ENCODE peak calls at places on chromosomes 11 and 22, in nine cellular contexts. B is IMR-90; Y is H54; F is GM10248; E is NCI-H460; Q is esophagus muscularis mucosa; J is thoracic aorta; K is BE2C; M is stimulated activated CD8-positive, alpha-beta memory T cell treated with anti-CD3 and anti-CD28 coated beads, Interleukin-7, amount 100 ng/mL, for 1 hour. C is an unnamed sample.

GRCh38 chr11:61042961-61043540 is 59.2 kb upstream of the CD5 start:
- DNase-seq in Y (no peak), Q (no peak), J (no peak), E (no peak), F (no peak), B (no peak), K (no peak), M (no peak), C (no peak)

GRCh38 chr11:26675233-26675928 is 46.5 kb downstream of the SLC5A12 start:
- DNase-seq in Y (no peak), Q (no peak), M (no peak), E (no peak), J (no peak), B (no peak), F (no peak), K (no peak), C (no peak)

GRCh38 chr11:70503201-70503877 is 105.0 kb downstream of the CTTN start:
- DNase-seq in Q (no peak), B (no peak), J (no peak), F (no peak), Y (no peak), E (no peak), K (peak; percentile 14), M (no peak), C (no peak)

GRCh38 chr11:7655253-7656217 is 17.8 kb downstream of the CYB5R2 start:
- DNase-seq in M (no peak), B (no peak), E (no peak), F (no peak), Y (no peak), Q (no peak), J (no peak), K (no peak), C (no peak)

GRCh38 chr11:63763506-63764200 is 4.9 kb downstream of the ZFTA start:
- DNase-seq in F (no peak), J (no peak), Q (no peak), M (no peak), K (no peak), B (no peak), Y (no peak), E (no peak), C (no peak)

GRCh38 chr11:19715373-19715772 is 2.7 kb downstream of the NAV2 start:
- DNase-seq in J (peak; percentile 46), K (no peak), F (no peak), Q (no peak), M (no peak), Y (peak; percentile 63), B (peak; percentile 98), E (no peak), C (no peak)

GRCh38 chr22:48431014-48431413 is 1396.7 kb downstream of the BRD1 start:
- DNase-seq in B (no peak), F (no peak), J (no peak), Y (no peak), E (no peak), M (no peak), Q (no peak), K (no peak), C (no peak)

GRCh38 chr11:19441752-19442553 is 201.2 kb upstream of the E2F8 start:
- DNase-seq in B (peak; percentile 98), K (peak; percentile 66), Q (no peak), J (peak; percentile 13), M (no peak), E (peak; percentile 49), Y (peak; percentile 86), F (peak; percentile 80), C (peak; percentile 31)

GRCh38 chr22:43081968-43082367 is 7.2 kb downstream of the TTLL1 start:
- DNase-seq in B (peak; percentile 19), Y (no peak), J (no peak), E (no peak), F (no peak), Q (no peak), M (no peak), K (no peak), C (no peak)

GRCh38 chr11:71502026-71502425 is 25.0 kb upstream of the KRTAP5-7 start:
- DNase-seq in K (no peak), B (no peak), F (no peak), M (no peak), Y (no peak), J (no peak), Q (no peak), E (no peak), C (no peak)

GRCh38 chr11:111571829-111572501 is 30.3 kb upstream of the SIK2 start:
- DNase-seq in F (no peak), K (no peak), Y (no peak), J (no peak), Q (no peak), B (peak; percentile 33), M (no peak), E (no peak), C (no peak)

GRCh38 chr11:134637091-134638015 is 225.3 kb upstream of the B3GAT1 start:
- DNase-seq in K (no peak), Q (no peak), B (no peak), J (no peak), E (no peak), Y (no peak), M (no peak), F (no peak), C (no peak)

GRCh38 chr11:7555067-7555699 is 41.4 kb downstream of the PPFIBP2 start:
- DNase-seq in Y (no peak), F (no peak), J (no peak), M (no peak), Q (no peak), K (peak; percentile 27), B (no peak), E (no peak), C (peak; percentile 34)

GRCh38 chr11:64419818-64420485 is 61.0 kb downstream of the RPS6KA4 start:
- DNase-seq in E (no peak), J (no peak), Q (no peak), F (no peak), Y (no peak), B (no peak), K (no peak), M (no peak), C (peak; percentile 88)

GRCh38 chr22:49129736-49130135 is 697.9 kb downstream of the BRD1 start:
- DNase-seq in J (no peak), F (no peak), M (no peak), E (no peak), K (no peak), B (no peak), Y (no peak), Q (no peak), C (no peak)

GRCh38 chr11:16890442-16890841 is 123.8 kb downstream of the PLEKHA7 start:
- DNase-seq in Q (no peak), Y (no peak), E (no peak), J (no peak), K (no peak), F (no peak), B (no peak), M (no peak), C (no peak)

GRCh38 chr11:133403900-133404299 is 128.4 kb downstream of the OPCML start:
- DNase-seq in Q (peak; percentile 60), M (no peak), F (no peak), Y (no peak), J (no peak), K (peak; percentile 30), B (no peak), E (no peak), C (peak; percentile 22)

GRCh38 chr11:70637949-70638598 is 239.7 kb downstream of the CTTN start:
- DNase-seq in E (no peak), K (no peak), F (no peak), Q (no peak), Y (no peak), B (no peak), J (no peak), M (no peak), C (no peak)

GRCh38 chr11:102843474-102843873 is at the start of gene MMP3:
- DNase-seq in Q (no peak), F (no peak), E (no peak), Y (no peak), K (no peak), M (no peak), J (no peak), B (peak; percentile 10), C (no peak)

GRCh38 chr11:65215441-65216076 is 33.8 kb downstream of the CAPN1 start:
- DNase-seq in K (no peak), J (no peak), F (peak; percentile 26), B (no peak), E (no peak), Y (no peak), M (no peak), Q (no peak), C (no peak)